ENCODE peak calls at places on chromosomes 6 and 20, in six cellular contexts. One of them, this sample, is unnamed.
A peak's percentile ranks its signal among the peaks of the same experiment; 100 is the strongest.

GRCh38 chr6:35080821-35081425 is 60.2 kb downstream of the TCP11 start:
- DNase-seq in activated CD4-positive, alpha-beta T cell treated with anti-CD3 and anti-CD28 coated beads, Interleukin-2, amount 50 U/mL, for 48 hours: no peak
- DNase-seq in GM12865: no peak
- DNase-seq in SHP77 treated with DMSO at 0.1 percent for 48 hours: no peak
- DNase-seq in ACHN: no peak
- DNase-seq in ecto neural progenitor cell: no peak
- DNase-seq in this sample: no peak

GRCh38 chr6:168190646-168191443 is 111.8 kb upstream of the FRMD1 start:
- DNase-seq in ecto neural progenitor cell: no peak
- DNase-seq in activated CD4-positive, alpha-beta T cell treated with anti-CD3 and anti-CD28 coated beads, Interleukin-2, amount 50 U/mL, for 48 hours: no peak
- DNase-seq in GM12865: no peak
- DNase-seq in ACHN: no peak
- DNase-seq in SHP77 treated with DMSO at 0.1 percent for 48 hours: no peak
- DNase-seq in this sample: no peak

GRCh38 chr20:36153754-36154695 is 515 bp upstream of the EPB41L1 start:
- DNase-seq in ACHN: peak; percentile 74
- DNase-seq in ecto neural progenitor cell: peak; percentile 86
- DNase-seq in GM12865: no peak
- DNase-seq in SHP77 treated with DMSO at 0.1 percent for 48 hours: no peak
- DNase-seq in activated CD4-positive, alpha-beta T cell treated with anti-CD3 and anti-CD28 coated beads, Interleukin-2, amount 50 U/mL, for 48 hours: peak; percentile 45
- DNase-seq in this sample: peak; percentile 21

GRCh38 chr6:101117397-101118185 is 236.5 kb upstream of the ASCC3 start:
- DNase-seq in activated CD4-positive, alpha-beta T cell treated with anti-CD3 and anti-CD28 coated beads, Interleukin-2, amount 50 U/mL, for 48 hours: no peak
- DNase-seq in GM12865: no peak
- DNase-seq in ACHN: no peak
- DNase-seq in ecto neural progenitor cell: no peak
- DNase-seq in SHP77 treated with DMSO at 0.1 percent for 48 hours: no peak
- DNase-seq in this sample: no peak

GRCh38 chr20:54438166-54438565 is 37.2 kb upstream of the DOK5 start:
- DNase-seq in SHP77 treated with DMSO at 0.1 percent for 48 hours: no peak
- DNase-seq in ecto neural progenitor cell: no peak
- DNase-seq in activated CD4-positive, alpha-beta T cell treated with anti-CD3 and anti-CD28 coated beads, Interleukin-2, amount 50 U/mL, for 48 hours: no peak
- DNase-seq in ACHN: no peak
- DNase-seq in GM12865: no peak
- DNase-seq in this sample: no peak

GRCh38 chr6:113690255-113690956 is 166.7 kb upstream of the MARCKS start:
- DNase-seq in activated CD4-positive, alpha-beta T cell treated with anti-CD3 and anti-CD28 coated beads, Interleukin-2, amount 50 U/mL, for 48 hours: no peak
- DNase-seq in ACHN: peak; percentile 76
- DNase-seq in GM12865: peak; percentile 68
- DNase-seq in ecto neural progenitor cell: no peak
- DNase-seq in SHP77 treated with DMSO at 0.1 percent for 48 hours: peak; percentile 27
- DNase-seq in this sample: peak; percentile 29

GRCh38 chr20:20915855-20916254 is 190.3 kb downstream of the LINC00237 start:
- DNase-seq in ecto neural progenitor cell: no peak
- DNase-seq in GM12865: no peak
- DNase-seq in activated CD4-positive, alpha-beta T cell treated with anti-CD3 and anti-CD28 coated beads, Interleukin-2, amount 50 U/mL, for 48 hours: no peak
- DNase-seq in SHP77 treated with DMSO at 0.1 percent for 48 hours: no peak
- DNase-seq in ACHN: no peak
- DNase-seq in this sample: no peak

GRCh38 chr20:18056174-18057105 is 1.3 kb downstream of the OVOL2 start:
- DNase-seq in ecto neural progenitor cell: peak; percentile 68
- DNase-seq in SHP77 treated with DMSO at 0.1 percent for 48 hours: no peak
- DNase-seq in ACHN: no peak
- DNase-seq in GM12865: no peak
- DNase-seq in activated CD4-positive, alpha-beta T cell treated with anti-CD3 and anti-CD28 coated beads, Interleukin-2, amount 50 U/mL, for 48 hours: no peak
- DNase-seq in this sample: no peak

GRCh38 chr6:41199427-41200246 is 1.3 kb downstream of the TREML2 start:
- DNase-seq in SHP77 treated with DMSO at 0.1 percent for 48 hours: no peak
- DNase-seq in ecto neural progenitor cell: peak; percentile 32
- DNase-seq in ACHN: no peak
- DNase-seq in activated CD4-positive, alpha-beta T cell treated with anti-CD3 and anti-CD28 coated beads, Interleukin-2, amount 50 U/mL, for 48 hours: peak; percentile 29
- DNase-seq in GM12865: peak; percentile 83
- DNase-seq in this sample: peak; percentile 59

GRCh38 chr6:148869589-148869988 is 122.8 kb downstream of the UST start:
- DNase-seq in ecto neural progenitor cell: no peak
- DNase-seq in SHP77 treated with DMSO at 0.1 percent for 48 hours: no peak
- DNase-seq in ACHN: peak; percentile 71
- DNase-seq in GM12865: no peak
- DNase-seq in activated CD4-positive, alpha-beta T cell treated with anti-CD3 and anti-CD28 coated beads, Interleukin-2, amount 50 U/mL, for 48 hours: no peak
- DNase-seq in this sample: no peak

GRCh38 chr6:16625319-16626240 is 135.7 kb downstream of the ATXN1 start:
- DNase-seq in GM12865: no peak
- DNase-seq in ACHN: no peak
- DNase-seq in activated CD4-positive, alpha-beta T cell treated with anti-CD3 and anti-CD28 coated beads, Interleukin-2, amount 50 U/mL, for 48 hours: no peak
- DNase-seq in SHP77 treated with DMSO at 0.1 percent for 48 hours: no peak
- DNase-seq in ecto neural progenitor cell: no peak
- DNase-seq in this sample: peak; percentile 23